ENCODE peak calls at places on chromosomes 16 and 17, in six cellular contexts. F, Q, M, T, X and B are unnamed samples.

GRCh38 chr17:79721993-79722671 is 8.6 kb upstream of the ENPP7 start:
- DNase-seq in F (no peak), Q (no peak), M (no peak), T (no peak), X (no peak), B (no peak)

GRCh38 chr16:84175351-84176081 is 11.3 kb downstream of the TAF1C start:
- DNase-seq in F (peak), Q (no peak), M (peak), T (peak), X (peak), B (no peak)

GRCh38 chr16:51816929-51817328 is 665.9 kb upstream of the SALL1 start:
- DNase-seq in F (no peak), Q (no peak), M (no peak), T (no peak), X (no peak), B (no peak)

GRCh38 chr16:54034684-54035083 is 251.9 kb downstream of the IRX3 start:
- DNase-seq in F (no peak), Q (no peak), M (no peak), T (no peak), X (no peak), B (no peak)

GRCh38 chr17:69300222-69300621 is 26.7 kb downstream of the ABCA5 start:
- DNase-seq in F (no peak), Q (no peak), M (no peak), T (no peak), X (no peak), B (no peak)

GRCh38 chr17:76255801-76256429 is 9.2 kb upstream of the UBALD2 start:
- DNase-seq in F (no peak), Q (peak), M (no peak), T (no peak), X (no peak), B (no peak)

GRCh38 chr16:74320707-74321106 is 24.1 kb downstream of the PSMD7 start:
- DNase-seq in F (no peak), Q (no peak), M (no peak), T (no peak), X (no peak), B (no peak)

GRCh38 chr17:8843344-8843743 is 24.1 kb downstream of the PIK3R6 start:
- DNase-seq in F (no peak), Q (no peak), M (no peak), T (no peak), X (no peak), B (no peak)

GRCh38 chr16:89359296-89360147 is 130.8 kb downstream of the ANKRD11 start:
- DNase-seq in F (no peak), Q (no peak), M (no peak), T (no peak), X (no peak), B (no peak)

GRCh38 chr17:73118139-73118538 is 25.7 kb upstream of the SLC39A11 start:
- DNase-seq in F (no peak), Q (no peak), M (no peak), T (no peak), X (no peak), B (no peak)